ENCODE peak calls at places on chromosomes 3 and 15, in eight cellular contexts. Z, O, H, S, M, V, P and U are unnamed samples.

GRCh38 chr3:75334299-75334698 is 329.8 kb upstream of the FRG2C start:
- DNase-seq in V (no peak), P (no peak), H (no peak), S (no peak), Z (no peak), O (no peak), M (no peak), U (no peak)

GRCh38 chr3:127032296-127032990 is 49.5 kb downstream of the PLXNA1 start:
- DNase-seq in H (no peak), M (no peak), P (no peak), Z (no peak), S (no peak), V (no peak), O (no peak), U (peak; percentile 30)

GRCh38 chr3:179194931-179195330 is 46.8 kb downstream of the PIK3CA start:
- DNase-seq in O (no peak), P (no peak), S (no peak), M (no peak), H (no peak), Z (no peak), V (no peak), U (no peak)

GRCh38 chr15:67370206-67370954 is 115.8 kb downstream of the IQCH start:
- DNase-seq in M (no peak), O (no peak), P (no peak), V (no peak), H (no peak), Z (no peak), S (peak; percentile 60), U (no peak)

GRCh38 chr15:90230071-90230494 is 3.7 kb downstream of the CIB1 start:
- DNase-seq in P (no peak), M (peak; percentile 65), H (peak; percentile 46), O (no peak), S (no peak), Z (no peak), V (no peak), U (no peak)

GRCh38 chr15:44207643-44208042 is 12.6 kb upstream of the FRMD5 start:
- DNase-seq in M (no peak), H (no peak), O (no peak), V (peak; percentile 77), S (no peak), Z (no peak), P (no peak), U (no peak)

GRCh38 chr3:135851201-135852061 is 114.1 kb upstream of the PPP2R3A start:
- DNase-seq in H (no peak), V (peak; percentile 32), Z (no peak), S (no peak), M (no peak), O (no peak), P (no peak), U (no peak)

GRCh38 chr15:40108061-40108854 is 421 bp downstream of the BMF start:
- DNase-seq in Z (no peak), S (no peak), H (peak; percentile 78), O (peak; percentile 25), M (peak; percentile 72), V (no peak), P (no peak), U (peak; percentile 83)

GRCh38 chr3:42728668-42729364 is 26.2 kb upstream of the HHATL start:
- DNase-seq in H (no peak), Z (no peak), V (no peak), M (no peak), P (no peak), O (no peak), S (no peak), U (no peak)

GRCh38 chr3:150342951-150343468 is 65.1 kb upstream of the TSC22D2 start:
- DNase-seq in O (no peak), H (no peak), Z (no peak), P (no peak), S (no peak), V (no peak), M (no peak), U (no peak)

GRCh38 chr3:11996500-11996899 is 7.7 kb upstream of the SYN2 start:
- DNase-seq in H (no peak), O (no peak), Z (no peak), S (no peak), P (no peak), V (no peak), M (no peak), U (no peak)

GRCh38 chr3:170038434-170039110 is 777 bp downstream of the GPR160 start:
- DNase-seq in Z (peak; percentile 18), S (no peak), H (no peak), P (peak; percentile 67), O (peak; percentile 59), V (no peak), M (no peak), U (no peak)

GRCh38 chr3:39176025-39176714 is 16.2 kb downstream of the XIRP1 start:
- DNase-seq in V (no peak), P (no peak), S (peak; percentile 34), Z (no peak), M (no peak), O (no peak), H (no peak), U (no peak)

GRCh38 chr15:74906193-74906449 is 530 bp downstream of the FAM219B start:
- DNase-seq in P (peak; percentile 46), Z (no peak), H (no peak), S (peak; percentile 47), M (no peak), V (no peak), O (peak; percentile 22), U (peak; percentile 57)

GRCh38 chr3:79670178-79670577 is 97.6 kb downstream of the ROBO1 start:
- DNase-seq in S (no peak), Z (no peak), M (no peak), V (no peak), O (no peak), P (no peak), H (no peak), U (no peak)

GRCh38 chr3:52005571-52005986 is 9.9 kb upstream of the RPL29 start:
- DNase-seq in S (peak; percentile 47), O (no peak), P (no peak), V (peak; percentile 72), H (peak; percentile 43), M (no peak), Z (no peak), U (peak; percentile 87)

GRCh38 chr15:88695046-88695445 is 56.2 kb downstream of the ISG20 start:
- DNase-seq in M (no peak), V (no peak), H (no peak), Z (no peak), S (no peak), P (no peak), O (no peak), U (no peak)

GRCh38 chr3:61927332-61927731 is 366.0 kb downstream of the PTPRG start:
- DNase-seq in P (no peak), O (no peak), H (peak; percentile 76), Z (no peak), M (peak; percentile 83), V (no peak), S (no peak), U (peak; percentile 87)

GRCh38 chr15:45631831-45632230 is 3.0 kb upstream of the SQOR start:
- DNase-seq in Z (no peak), M (no peak), H (no peak), S (no peak), O (no peak), V (peak; percentile 90), P (no peak), U (no peak)

GRCh38 chr15:57356636-57357035 is 19.7 kb upstream of the CGNL1 start:
- DNase-seq in P (no peak), Z (no peak), M (no peak), O (no peak), H (no peak), V (peak; percentile 66), S (no peak), U (no peak)

GRCh38 chr3:46948830-46949671 is 27.5 kb downstream of the CCDC12 start:
- DNase-seq in V (no peak), M (peak; percentile 48), Z (no peak), H (no peak), S (peak; percentile 82), O (peak; percentile 68), P (no peak), U (peak; percentile 69)

GRCh38 chr3:46947545-46947899 is 29.0 kb downstream of the CCDC12 start:
- DNase-seq in H (no peak), P (no peak), V (no peak), Z (no peak), M (no peak), O (no peak), S (no peak), U (no peak)

GRCh38 chr3:46946416-46946815 is 30.1 kb downstream of the CCDC12 start:
- DNase-seq in V (peak; percentile 92), S (no peak), H (no peak), P (no peak), Z (no peak), O (no peak), M (no peak), U (no peak)

GRCh38 chr3:46947981-46948791 is 28.4 kb downstream of the CCDC12 start:
- DNase-seq in Z (no peak), S (peak; percentile 91), H (peak; percentile 46), P (no peak), O (peak; percentile 26), V (peak; percentile 97), M (peak; percentile 51), U (no peak)

GRCh38 chr3:46946856-46947544 is 29.5 kb downstream of the CCDC12 start:
- DNase-seq in H (peak; percentile 51), O (no peak), P (no peak), Z (no peak), M (no peak), V (peak; percentile 47), S (peak; percentile 70), U (no peak)
- H3K4me3 ChIP-seq in H (no peak overlapping the region), O (no peak overlapping the region), P (no peak overlapping the region), Z (no peak overlapping the region), M (peak overlapping the region; percentile 25), V (no peak overlapping the region), S (no peak overlapping the region), U (no peak overlapping the region)

GRCh38 chr3:45225465-45226205 is 452 bp downstream of the TMEM158 start:
- DNase-seq in M (peak; percentile 17), H (peak; percentile 29), P (no peak), V (no peak), Z (peak; percentile 22), S (peak; percentile 66), O (peak; percentile 39), U (peak; percentile 57)
- H3K4me3 ChIP-seq in M (peak overlapping the region; percentile 69), H (peak overlapping the region; percentile 68), P (no peak overlapping the region), V (peak overlapping the region; percentile 53), Z (no peak overlapping the region), S (peak overlapping the region; percentile 65), O (no peak overlapping the region), U (peak overlapping the region; percentile 59)

GRCh38 chr3:46321461-46322104 is 32.3 kb upstream of the CCR2 start:
- DNase-seq in V (no peak), H (no peak), P (peak; percentile 25), Z (no peak), S (no peak), M (no peak), O (peak; percentile 39), U (no peak)
- H3K4me3 ChIP-seq in V (no peak overlapping the region), H (no peak overlapping the region), P (no peak overlapping the region), Z (no peak overlapping the region), S (no peak overlapping the region), M (no peak overlapping the region), O (no peak overlapping the region), U (no peak overlapping the region)

DNA sequence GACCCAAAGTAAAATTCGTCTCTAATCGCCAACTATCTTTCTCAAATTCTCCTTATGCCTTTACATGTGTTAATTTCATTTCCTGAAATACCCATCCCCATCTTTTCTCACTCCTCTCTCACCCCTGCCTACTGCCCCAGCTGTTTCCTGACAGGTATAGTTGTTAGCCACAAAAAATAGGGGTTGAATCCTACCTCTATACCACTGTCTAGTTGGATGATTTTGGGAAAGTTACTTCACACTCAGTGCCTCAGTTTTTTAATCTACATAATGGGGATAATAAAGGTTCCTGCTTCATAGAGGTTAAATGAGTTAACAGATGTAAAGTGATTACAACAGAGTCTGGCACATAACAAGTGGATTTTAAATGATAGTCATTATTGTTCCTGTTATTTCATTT is 189.7 kb downstream of the TNIK start:
- DNase-seq in H (no peak), M (no peak), Z (no peak), S (no peak), O (no peak), V (no peak), P (no peak), U (no peak)
- H3K4me3 ChIP-seq in H (no peak overlapping the region), M (no peak overlapping the region), Z (no peak overlapping the region), S (no peak overlapping the region), O (no peak overlapping the region), V (no peak overlapping the region), P (no peak overlapping the region), U (no peak overlapping the region)